ENCODE peak calls at places on chromosomes 1 and 21, in six cellular contexts. D is mammary epithelial cell, K is PC-3, Q is OCI-LY7, P is fibroblast of lung, F is neural progenitor cell. X is an unnamed sample. For H3K4me1 and H4K20me1, the result is how much of the 10 kb centered on the place peaks cover.

GRCh38 chr1:2804628-2805351 is 3.3 kb upstream of the TTC34 start:
- DNase-seq in P (no peak), Q (no peak), F (no peak), K (no peak), D (no peak), X (no peak)

GRCh38 chr21:41650526-41651145 is 116.2 kb downstream of the RIPK4 start:
- DNase-seq in P (no peak), Q (no peak), F (no peak), D (no peak), K (no peak), X (no peak)

GRCh38 chr1:12078938-12079861 is 16.1 kb downstream of the TNFRSF8 start:
- DNase-seq in Q (peak), F (peak), K (peak), D (no peak), P (peak), X (no peak)

GRCh38 chr1:150507912-150508864 is at the start of gene ECM1:
- DNase-seq in K (peak), F (no peak), Q (no peak), P (peak), D (peak), X (peak)

GRCh38 chr1:203706444-203706843 is 58.5 kb upstream of the LAX1 start:
- DNase-seq in Q (no peak), D (peak), K (no peak), P (no peak), F (no peak), X (peak)

GRCh38 chr1:91889717-91890459 is 3.9 kb upstream of the TGFBR3 start:
- DNase-seq in P (peak), F (no peak), D (peak), K (peak), Q (no peak), X (peak)

GRCh38 chr1:240737268-240737667 is 125.3 kb upstream of the GREM2 start:
- DNase-seq in F (no peak), D (no peak), Q (no peak), P (no peak), K (peak), X (peak)

GRCh38 chr21:37044643-37045042 is 28.2 kb downstream of the PIGP start:
- DNase-seq in Q (no peak), F (no peak), K (no peak), P (no peak), D (no peak), X (no peak)

GRCh38 chr1:214404571-214405213 is 123.7 kb downstream of the SMYD2 start:
- DNase-seq in P (peak), D (peak), F (no peak), Q (no peak), K (peak), X (peak)

GRCh38 chr1:223727541-223727940 is 15.2 kb downstream of the CAPN2 start:
- DNase-seq in D (no peak), F (no peak), K (no peak), P (peak), Q (no peak), X (peak)
- H3K4me1 ChIP-seq in D (under half), F (under half), K (half or more), P (half or more), Q (under half), X (half or more)

GRCh38 chr1:201624741-201625646 is 86.1 kb downstream of the NAV1 start:
- DNase-seq in Q (no peak), F (no peak), K (peak), P (peak), D (no peak), X (peak)

GRCh38 chr1:201619513-201619912 is 80.6 kb downstream of the NAV1 start:
- DNase-seq in F (no peak), P (no peak), Q (no peak), D (no peak), K (no peak), X (no peak)

GRCh38 chr1:201622353-201622752 is 83.4 kb downstream of the NAV1 start:
- DNase-seq in F (no peak), Q (no peak), D (no peak), P (no peak), K (no peak), X (no peak)

GRCh38 chr1:201625711-201626300 is 86.9 kb downstream of the NAV1 start:
- DNase-seq in P (no peak), K (no peak), Q (no peak), F (no peak), D (no peak), X (no peak)

GRCh38 chr1:201622824-201623223 is 83.9 kb downstream of the NAV1 start:
- DNase-seq in K (no peak), D (no peak), Q (no peak), P (no peak), F (no peak), X (no peak)
- H4K20me1 ChIP-seq in K (under half), D (under half), Q (under half), P (under half), F (under half), X (under half)

DNA sequence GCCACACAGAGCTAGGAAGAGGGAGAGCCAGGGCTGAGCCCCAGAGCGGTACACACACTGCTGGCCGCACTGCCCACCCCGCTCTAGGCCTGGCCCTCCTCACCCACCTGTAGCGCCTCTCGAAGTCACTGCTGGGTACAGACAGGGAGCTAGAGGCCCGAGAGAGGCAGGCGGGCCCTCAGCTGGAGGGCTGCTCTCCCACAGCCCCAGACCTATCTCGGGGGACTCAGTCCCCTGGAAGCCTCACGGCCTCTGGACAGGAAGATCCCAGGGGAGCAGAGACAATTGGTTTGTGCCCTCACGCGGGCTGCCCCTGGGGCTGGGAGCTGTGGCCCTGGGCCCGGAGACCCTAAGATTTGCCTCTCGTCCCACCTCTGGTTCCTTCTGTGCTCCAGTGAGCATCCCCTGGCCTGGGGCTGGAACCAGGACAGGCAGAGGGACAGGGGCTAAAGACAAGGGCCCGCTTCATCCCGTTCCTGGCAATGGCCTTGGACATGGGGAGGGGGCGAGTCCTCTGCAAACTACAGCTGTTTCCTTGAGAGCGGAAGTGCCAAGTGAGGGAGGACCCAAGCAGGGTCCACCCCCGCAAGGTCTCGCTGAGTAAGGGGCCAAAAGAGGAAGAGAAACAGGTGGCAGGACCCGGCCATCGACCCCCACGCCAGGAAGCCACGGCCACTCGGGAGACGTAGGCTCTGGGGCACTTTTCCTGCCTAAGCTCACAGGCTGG is 17.6 kb upstream of the PLEKHG5 start:
- DNase-seq in Q (no peak), P (no peak), F (no peak), D (no peak), K (no peak), X (no peak)
- H3K4me1 ChIP-seq in Q (under half), P (under half), F (under half), D (under half), K (under half), X (under half)

DNA sequence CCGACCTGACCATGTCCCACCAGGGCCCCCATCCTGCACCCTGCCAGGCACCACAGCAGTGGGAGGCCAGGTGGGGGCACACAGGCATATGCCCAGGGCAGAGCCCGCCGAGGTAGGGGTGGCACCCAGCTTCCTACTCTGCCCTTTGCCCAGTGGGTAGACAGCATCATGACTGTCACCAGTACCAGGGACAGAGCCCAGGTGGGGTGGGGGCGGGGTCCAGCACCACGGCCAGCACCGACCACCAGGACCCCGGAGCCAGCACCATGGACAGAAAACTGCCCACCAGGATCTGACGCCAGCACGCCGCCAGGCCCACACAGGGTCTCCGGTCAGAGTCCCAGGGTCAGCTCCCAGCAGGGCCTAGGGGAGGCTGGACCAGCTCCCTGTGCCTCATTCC is 3.8 kb downstream of the TAS1R3 start:
- DNase-seq in D (no peak), K (no peak), F (peak), P (no peak), Q (no peak), X (no peak)
- H4K20me1 ChIP-seq in D (under half), K (under half), F (half or more), P (under half), Q (under half), X (under half)

DNA sequence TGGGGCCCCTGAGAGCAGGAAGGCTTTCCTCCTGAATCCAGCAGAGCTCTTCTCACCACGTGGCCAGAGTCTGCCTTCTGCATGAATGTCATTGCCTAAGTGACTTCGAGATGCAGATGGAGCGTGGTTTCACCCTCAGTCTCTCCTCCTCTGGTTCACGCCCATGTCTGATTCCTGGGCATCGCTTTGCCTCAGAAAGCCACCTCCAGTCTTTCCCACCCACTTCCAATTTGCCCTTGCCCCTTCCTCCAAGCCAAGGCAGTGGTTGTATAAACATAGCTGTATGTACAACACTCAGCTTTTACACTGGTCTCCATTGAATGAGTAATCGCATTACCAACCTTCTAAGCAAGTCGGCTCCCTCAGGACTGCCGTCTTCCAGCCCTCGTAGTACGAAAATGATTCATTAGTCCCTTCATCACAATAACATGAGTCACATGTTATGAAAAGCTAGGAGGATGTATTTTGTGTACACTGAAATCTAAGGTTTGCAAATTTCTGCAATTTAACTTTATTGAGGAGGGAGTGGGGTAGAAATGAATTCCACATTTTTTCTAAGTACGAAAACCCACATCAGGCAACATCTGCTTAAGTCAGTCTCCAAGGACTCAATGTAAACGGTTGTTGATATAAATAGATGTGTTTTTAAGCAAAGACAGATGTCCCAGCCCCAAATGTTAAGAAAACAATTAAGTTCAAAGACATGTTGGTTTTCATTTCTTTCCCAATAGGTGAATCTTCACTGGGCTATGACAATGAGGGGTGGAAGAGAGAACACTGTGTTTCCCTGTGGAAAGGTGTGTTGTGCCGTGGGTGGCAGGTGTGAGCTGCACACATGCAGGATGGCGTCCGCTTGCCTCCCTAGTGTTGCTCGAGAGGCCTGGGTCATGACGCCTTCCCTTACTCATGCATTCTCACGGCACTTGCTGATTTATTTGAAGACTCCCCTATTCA is 32.3 kb upstream of the ETS2 start:
- DNase-seq in F (no peak), P (peak), K (peak), Q (no peak), D (peak), X (peak)
- H3K4me1 ChIP-seq in F (under half), P (under half), K (under half), Q (under half), D (under half), X (under half)

DNA sequence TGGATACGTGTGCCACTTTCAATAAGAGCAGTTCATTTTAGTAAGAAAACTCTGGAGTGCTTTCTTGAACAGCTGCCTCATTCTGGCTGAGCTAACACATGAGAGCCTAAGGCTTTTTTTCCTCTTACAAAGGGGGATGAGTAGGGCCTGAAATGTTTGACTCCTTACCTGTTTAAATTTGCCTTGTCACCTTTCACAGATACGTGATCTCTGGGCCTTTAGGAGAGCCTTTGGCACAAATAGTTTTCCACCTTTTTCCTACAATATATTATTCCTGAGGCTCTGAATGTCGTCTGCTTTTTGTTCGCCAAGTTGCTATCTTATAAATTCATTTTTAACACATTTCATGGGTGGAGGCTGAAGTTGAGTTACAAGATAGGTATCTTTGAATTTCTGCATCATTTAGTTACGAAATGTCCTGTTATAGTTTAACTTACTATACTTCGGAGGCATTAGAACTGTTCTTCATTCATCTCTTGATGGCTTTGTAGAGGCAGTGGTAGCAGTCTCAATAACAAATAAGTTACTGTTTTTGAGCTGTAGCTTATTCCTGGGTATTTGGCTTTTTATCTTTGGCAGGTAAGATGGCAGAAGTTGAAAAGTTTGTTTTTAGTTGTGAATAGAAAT is 17.2 kb downstream of the UBAP2L start:
- DNase-seq in F (no peak), Q (no peak), K (no peak), P (no peak), D (no peak), X (no peak)
- H4K20me1 ChIP-seq in F (half or more), Q (under half), K (under half), P (under half), D (under half), X (half or more)

DNA sequence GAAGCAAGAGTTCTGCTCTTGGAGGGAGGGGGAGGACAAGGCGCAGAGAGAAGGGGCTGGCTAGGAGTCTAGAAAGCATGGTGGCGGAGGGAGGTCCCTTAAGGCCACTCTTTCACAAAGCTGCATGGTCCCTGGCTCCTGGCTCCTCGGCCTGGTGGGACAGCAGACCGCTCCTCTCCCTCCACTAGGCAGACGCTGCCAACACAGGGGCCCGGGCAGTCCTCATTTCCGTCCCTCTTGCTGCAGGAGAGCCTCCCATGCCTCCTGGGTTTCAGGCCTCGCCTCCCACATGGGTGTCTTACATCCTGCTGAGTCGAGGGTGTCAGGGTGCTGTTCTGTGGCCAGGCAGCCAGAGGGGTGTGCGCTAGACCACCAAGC is 108.0 kb downstream of the CASZ1 start:
- DNase-seq in Q (no peak), F (no peak), P (no peak), D (no peak), K (no peak), X (no peak)
- H3K4me1 ChIP-seq in Q (under half), F (under half), P (under half), D (under half), K (under half), X (under half)

GRCh38 chr1:39970274-39970673 is 15.3 kb downstream of the MFSD2A start:
- DNase-seq in D (no peak), K (no peak), Q (no peak), P (no peak), F (no peak), X (no peak)
- H4K20me1 ChIP-seq in D (under half), K (under half), Q (under half), P (under half), F (under half), X (under half)